ENCODE peak calls at places on chromosomes 7 and 10, in eight cellular contexts. Z is tibial nerve, M is heart right ventricle, G is lower lobe of right lung, R is astrocyte of the spinal cord, I is foreskin keratinocyte, P is lung, H is IMR-90. J is an unnamed sample.

GRCh38 chr10:43958964-43959363 is 310.3 kb upstream of the ZNF32 start:
- DNase-seq in M (no peak), H (no peak), G (no peak), P (peak), I (no peak), R (no peak), Z (no peak), J (no peak)

GRCh38 chr10:107546986-107547385 is 382.5 kb upstream of the SORCS1 start:
- DNase-seq in P (no peak), M (no peak), G (no peak), R (no peak), H (no peak), Z (no peak), I (no peak), J (no peak)

GRCh38 chr7:17207220-17207619 is 91.2 kb upstream of the AHR start:
- DNase-seq in G (no peak), R (no peak), H (peak), M (no peak), Z (no peak), P (no peak), I (peak), J (no peak)

GRCh38 chr10:23754179-23754578 is 315.3 kb downstream of the OTUD1 start:
- DNase-seq in R (no peak), H (no peak), G (no peak), Z (no peak), I (no peak), P (no peak), M (no peak), J (no peak)

GRCh38 chr7:1679966-1680730 is 10.1 kb downstream of the ELFN1 start:
- DNase-seq in P (no peak), H (no peak), R (no peak), G (no peak), I (no peak), Z (no peak), M (no peak), J (no peak)

GRCh38 chr7:147824671-147825070 is 765.9 kb upstream of the C7orf33 start:
- DNase-seq in H (no peak), Z (no peak), I (no peak), R (no peak), M (no peak), P (no peak), G (no peak), J (no peak)

GRCh38 chr10:114822771-114823463 is 1.3 kb downstream of the FHIP2A start:
- DNase-seq in H (peak), G (no peak), P (no peak), Z (no peak), M (no peak), I (no peak), R (peak), J (no peak)

GRCh38 chr10:85597006-85597405 is 769.6 kb downstream of the GRID1 start:
- DNase-seq in H (no peak), P (peak), R (no peak), G (no peak), M (no peak), Z (no peak), I (no peak), J (no peak)

GRCh38 chr7:150964593-150965111 is 13.5 kb downstream of the KCNH2 start:
- DNase-seq in M (peak), H (no peak), Z (no peak), G (no peak), R (no peak), P (no peak), I (no peak), J (peak)

GRCh38 chr7:89687266-89687665 is 467.0 kb upstream of the STEAP1 start:
- DNase-seq in P (no peak), G (no peak), I (peak), R (no peak), H (no peak), M (no peak), Z (no peak), J (no peak)

GRCh38 chr7:26346611-26347200 is 55.0 kb downstream of the SNX10 start:
- DNase-seq in G (no peak), R (no peak), I (peak), P (no peak), H (peak), Z (no peak), M (no peak), J (no peak)

GRCh38 chr10:33982995-33983394 is 648.5 kb upstream of the NRP1 start:
- DNase-seq in M (no peak), H (peak), R (peak), Z (no peak), P (no peak), I (peak), G (no peak), J (no peak)

GRCh38 chr7:84092207-84092606 is 102.4 kb downstream of the SEMA3A start:
- DNase-seq in R (no peak), M (no peak), P (no peak), G (no peak), I (no peak), Z (no peak), H (peak), J (no peak)

DNA sequence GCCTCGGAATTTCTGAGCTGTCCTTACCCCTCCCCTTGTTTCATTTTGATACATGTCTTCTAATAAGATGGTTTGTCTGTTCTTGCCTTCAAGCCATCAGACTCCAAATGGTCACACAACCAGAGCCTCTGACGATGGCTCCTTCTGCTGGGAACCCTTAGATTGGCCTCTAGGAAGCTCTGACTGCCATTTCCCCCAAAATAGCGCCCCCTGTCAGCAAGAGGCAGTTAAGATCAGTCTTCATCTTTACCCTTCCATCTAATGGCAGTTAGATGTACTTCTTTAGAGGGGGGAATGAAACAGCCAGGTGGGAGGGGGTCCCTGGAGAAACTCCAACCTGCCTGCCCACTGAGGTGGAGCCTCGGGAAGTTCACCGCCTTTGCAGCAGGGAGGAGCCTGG is 85.8 kb upstream of the GPR22 start:
- DNase-seq in R (no peak), G (no peak), P (no peak), I (no peak), H (no peak), Z (no peak), M (no peak), J (no peak)
- TF ChIP-seq CTCF in R (peak), G (no peak), P (no peak), I (peak), H (no peak), Z (no peak), M (no peak), J (no peak)

GRCh38 chr7:129824291-129825004 is 128.3 kb downstream of the UBE2H start:
- DNase-seq in I (no peak), G (no peak), H (no peak), M (no peak), Z (no peak), R (no peak), P (no peak), J (peak)

GRCh38 chr7:129825554-129826267 is 127.0 kb downstream of the UBE2H start:
- DNase-seq in G (peak), P (peak), M (peak), H (peak), R (peak), I (peak), Z (peak), J (peak)

GRCh38 chr7:129828078-129828762 is 124.5 kb downstream of the UBE2H start:
- DNase-seq in P (no peak), H (no peak), I (no peak), M (no peak), G (no peak), R (no peak), Z (no peak), J (no peak)

GRCh38 chr7:129827467-129827990 is 125.2 kb downstream of the UBE2H start:
- DNase-seq in G (no peak), Z (no peak), H (no peak), M (no peak), R (no peak), I (no peak), P (no peak), J (no peak)

GRCh38 chr7:129825005-129825553 is 127.7 kb downstream of the UBE2H start:
- DNase-seq in I (peak), R (peak), G (peak), P (peak), H (no peak), Z (no peak), M (peak), J (peak)
- TF ChIP-seq CTCF in I (peak), R (peak), G (no peak), P (no peak), H (peak), Z (no peak), M (peak), J (no peak)

DNA sequence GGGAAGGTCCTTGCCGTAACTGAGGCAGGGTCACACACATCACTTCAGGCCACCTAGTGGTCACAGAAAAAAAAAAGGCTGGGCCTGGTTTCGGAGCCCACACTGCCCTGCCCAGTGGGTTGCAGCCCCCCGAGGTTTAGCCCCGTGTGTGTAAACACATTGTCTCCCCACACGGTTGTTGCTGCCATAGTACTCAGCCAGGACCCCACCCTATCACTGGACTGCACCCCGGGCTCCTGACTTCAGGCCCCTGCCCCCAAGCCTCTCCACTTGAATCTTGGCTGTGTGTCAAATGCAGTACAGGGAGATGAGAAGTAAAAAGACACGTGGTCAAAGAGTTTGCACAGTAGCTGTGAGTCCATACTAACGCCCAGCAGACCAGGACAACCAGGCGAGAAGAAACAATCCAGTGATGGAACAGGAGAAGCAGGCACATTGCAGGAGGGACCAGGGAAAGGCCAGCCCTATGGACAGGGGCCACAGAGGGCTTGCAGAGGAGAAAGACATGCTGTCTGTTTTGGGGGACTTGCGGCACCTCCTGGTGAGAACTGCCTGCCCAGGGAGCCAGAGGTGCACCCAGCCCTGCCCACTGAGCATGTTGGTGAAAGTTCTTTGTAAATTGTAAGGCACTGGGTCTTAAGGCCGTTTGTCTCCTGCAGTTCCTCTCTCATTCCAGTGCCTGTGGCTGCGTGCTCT is 91.3 kb upstream of the MACROH2A2 start:
- DNase-seq in Z (no peak), M (no peak), P (no peak), I (no peak), H (no peak), R (no peak), G (no peak), J (no peak)
- TF ChIP-seq CTCF in Z (no peak), M (peak), P (no peak), I (peak), H (no peak), R (peak), G (peak), J (peak)

GRCh38 chr10:70233939-70234300 is 691 bp upstream of the PPA1 start:
- DNase-seq in R (no peak), I (no peak), Z (no peak), P (no peak), G (no peak), H (no peak), M (no peak), J (no peak)
- TF ChIP-seq CTCF in R (no peak), I (no peak), Z (no peak), P (no peak), G (peak), H (no peak), M (no peak), J (no peak)

J was measured in glutamatergic neuron.